ENCODE peak calls at places on chromosomes 4 and X, in four cellular contexts. J is tibial artery; I is CD8-positive, alpha-beta T cell; X is astrocyte of the spinal cord. N is an unnamed sample.

GRCh38 chr4:168028568-168028967 is 63.8 kb upstream of the ANXA10 start:
- DNase-seq in J (no peak), X (no peak), I (no peak), N (peak; percentile 7)

GRCh38 chr4:104860227-104861123 is 286.2 kb upstream of the TET2 start:
- DNase-seq in J (no peak), X (peak; percentile 84), I (peak; percentile 14), N (peak; percentile 77)

GRCh38 chr4:48813984-48814383 is 16.9 kb upstream of the OCIAD1 start:
- DNase-seq in J (no peak), I (no peak), X (no peak), N (no peak)

GRCh38 chrX:118974908-118975671 is 672 bp downstream of the LONRF3 start:
- DNase-seq in X (no peak), J (peak; percentile 69), I (peak; percentile 17), N (no peak)

GRCh38 chrX:44451056-44451455 is 91.6 kb downstream of the FUNDC1 start:
- DNase-seq in I (no peak), X (no peak), J (no peak), N (no peak)

GRCh38 chr4:2909583-2909982 is 53.6 kb downstream of the NOP14 start:
- DNase-seq in J (peak; percentile 57), I (no peak), X (no peak), N (no peak)

GRCh38 chr4:184282895-184283654 is 65.4 kb upstream of the ENPP6 start:
- DNase-seq in X (no peak), J (no peak), I (no peak), N (no peak)

GRCh38 chr4:57668621-57669020 is 558.4 kb upstream of the IGFBP7 start:
- DNase-seq in J (no peak), X (no peak), I (no peak), N (no peak)

GRCh38 chrX:24693453-24694202 is at the start of gene POLA1:
- DNase-seq in I (peak; percentile 40), X (peak; percentile 96), J (peak; percentile 97), N (peak; percentile 96)

GRCh38 chr4:138113819-138114415 is 128.2 kb downstream of the SLC7A11 start:
- DNase-seq in J (no peak), I (no peak), X (peak; percentile 59), N (peak; percentile 28)

GRCh38 chr4:128232719-128233118 is 54.9 kb downstream of the PGRMC2 start:
- DNase-seq in J (no peak), X (no peak), I (no peak), N (no peak)

GRCh38 chr4:87872043-87872442 is 39.3 kb downstream of the MEPE start:
- DNase-seq in I (no peak), X (no peak), J (no peak), N (no peak)

GRCh38 chr4:113162089-113162488 is 112.6 kb downstream of the ANK2 start:
- DNase-seq in I (no peak), X (no peak), J (no peak), N (peak; percentile 31)

GRCh38 chr4:113316879-113317278 is 267.4 kb downstream of the ANK2 start:
- DNase-seq in X (no peak), I (no peak), J (no peak), N (no peak)

GRCh38 chr4:82891728-82892466 is 944 bp upstream of the SEC31A start:
- DNase-seq in X (peak; percentile 42), J (no peak), I (no peak), N (peak; percentile 53)

GRCh38 chr4:23238848-23239247 is 546.1 kb downstream of the GBA3 start:
- DNase-seq in J (no peak), X (no peak), I (no peak), N (no peak)

GRCh38 chrX:48958635-48959094 is 1.3 kb upstream of the OTUD5 start:
- DNase-seq in I (no peak), X (peak; percentile 59), J (peak; percentile 76), N (peak; percentile 70)

DNA sequence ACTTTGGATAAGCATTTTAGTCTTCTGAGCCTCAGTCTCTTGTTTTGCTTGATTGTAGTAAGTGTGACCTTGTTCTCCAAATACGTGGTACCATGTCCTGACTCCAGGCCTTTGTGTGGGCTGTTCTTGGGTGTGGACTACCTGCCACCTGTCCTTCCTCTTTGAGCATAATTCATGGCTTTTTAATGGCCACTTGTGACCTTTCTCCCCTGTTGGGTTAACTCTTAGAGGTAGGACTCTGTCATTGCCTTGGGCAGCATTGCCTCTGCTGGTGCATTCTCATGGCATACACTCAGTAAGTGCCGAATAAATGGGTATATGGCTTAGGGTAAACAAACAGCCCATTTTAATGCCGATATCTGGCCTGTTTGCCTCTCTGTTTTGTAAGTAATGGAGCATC is 3.0 kb downstream of the NSD2 start:
- DNase-seq in X (no peak), I (no peak), J (no peak), N (no peak)
- H3K4me3 ChIP-seq in X (no peak overlapping the region), I (no peak overlapping the region), J (no peak overlapping the region), N (no peak overlapping the region)

GRCh38 chr4:170990989-170991589 is 822.1 kb upstream of the GALNTL6 start:
- DNase-seq in J (no peak), I (no peak), X (no peak), N (no peak)
- TF ChIP-seq CTCF in J (no peak), I (no peak), X (peak; percentile 37), N (no peak)

GRCh38 chr4:40306203-40306602 is 28.9 kb upstream of the CHRNA9 start:
- DNase-seq in J (peak; percentile 19), I (no peak), X (no peak), N (no peak)

GRCh38 chr4:40307627-40308497 is 27.3 kb upstream of the CHRNA9 start:
- DNase-seq in J (no peak), I (peak; percentile 57), X (no peak), N (no peak)

GRCh38 chr4:40308528-40309122 is 26.5 kb upstream of the CHRNA9 start:
- DNase-seq in I (no peak), X (no peak), J (no peak), N (no peak)

GRCh38 chr4:40305329-40306193 is 29.6 kb upstream of the CHRNA9 start:
- DNase-seq in J (peak; percentile 20), I (peak; percentile 30), X (no peak), N (no peak)

GRCh38 chr4:40306991-40307390 is 28.1 kb upstream of the CHRNA9 start:
- DNase-seq in J (peak; percentile 6), I (no peak), X (no peak), N (no peak)
- H3K4me3 ChIP-seq in J (no peak overlapping the region), I (no peak overlapping the region), X (no peak overlapping the region), N (no peak overlapping the region)

GRCh38 chrX:139932077-139932900 is 564 bp downstream of the ATP11C start:
- DNase-seq in X (no peak), I (peak; percentile 17), J (peak; percentile 74), N (peak; percentile 39)

GRCh38 chrX:139931646-139932076 is 1.2 kb downstream of the ATP11C start:
- DNase-seq in I (no peak), X (no peak), J (no peak), N (no peak)

GRCh38 chrX:139932901-139933796 is at the start of gene ATP11C:
- DNase-seq in J (peak; percentile 93), X (peak; percentile 84), I (peak; percentile 77), N (peak; percentile 87)

GRCh38 chrX:139933904-139934303 is 1.1 kb upstream of the ATP11C start:
- DNase-seq in X (no peak), J (no peak), I (no peak), N (no peak)

GRCh38 chrX:139936259-139936658 is 3.4 kb upstream of the ATP11C start:
- DNase-seq in I (no peak), J (no peak), X (no peak), N (no peak)
- TF ChIP-seq CTCF in I (no peak), J (no peak), X (no peak), N (no peak)

N was measured in fibroblast of villous mesenchyme.